ENCODE peak calls at places on chromosomes 2 and 18, in four cellular contexts. D is A549, Q is spleen, K is ovary. J is an unnamed sample.

GRCh38 chr2:126894082-126894481 is 4.6 kb upstream of the TEX51 start:
- DNase-seq in D (no peak), Q (peak), K (no peak), J (no peak)

GRCh38 chr2:203705184-203705583 is 1.3 kb upstream of the CD28 start:
- DNase-seq in D (no peak), Q (no peak), K (no peak), J (no peak)

GRCh38 chr2:239499989-239500914 is 99.4 kb upstream of the HDAC4 start:
- DNase-seq in D (no peak), Q (no peak), K (no peak), J (no peak)

GRCh38 chr2:238286551-238286950 is 1.9 kb downstream of the PER2 start:
- DNase-seq in D (peak), Q (peak), K (peak), J (peak)

GRCh38 chr18:31444142-31444541 is 3.4 kb upstream of the DSG3 start:
- DNase-seq in D (no peak), Q (no peak), K (no peak), J (no peak)

GRCh38 chr2:100752628-100753333 is 67.2 kb upstream of the NPAS2 start:
- DNase-seq in D (peak), Q (no peak), K (no peak), J (no peak)

GRCh38 chr2:128756372-128756730 is 437.7 kb upstream of the HS6ST1 start:
- DNase-seq in D (no peak), Q (no peak), K (no peak), J (no peak)

GRCh38 chr2:238425979-238426567 is 654 bp upstream of the ASB1 start:
- DNase-seq in D (peak), Q (peak), K (peak), J (no peak)

GRCh38 chr2:1234731-1235308 is 178.4 kb upstream of the TPO start:
- DNase-seq in D (no peak), Q (no peak), K (no peak), J (no peak)

GRCh38 chr2:220664272-220665107 is 907.6 kb downstream of the EPHA4 start:
- DNase-seq in D (no peak), Q (no peak), K (no peak), J (no peak)

GRCh38 chr2:23385748-23386421 is 906 bp downstream of the KLHL29 start:
- DNase-seq in D (peak), Q (no peak), K (peak), J (no peak)

GRCh38 chr2:54728669-54729120 is 5.2 kb downstream of the EML6 start:
- DNase-seq in D (peak), Q (no peak), K (no peak), J (no peak)

GRCh38 chr2:197189770-197190434 is 120.7 kb downstream of the ANKRD44 start:
- DNase-seq in D (no peak), Q (no peak), K (no peak), J (no peak)

GRCh38 chr2:179036353-179036905 is 13.5 kb downstream of the CCDC141 start:
- DNase-seq in D (no peak), Q (no peak), K (no peak), J (no peak)

GRCh38 chr2:186919272-186919671 is 70.3 kb upstream of the ZSWIM2 start:
- DNase-seq in D (peak), Q (no peak), K (no peak), J (no peak)

GRCh38 chr2:119179951-119180350 is 21.4 kb upstream of the C1QL2 start:
- DNase-seq in D (no peak), Q (no peak), K (no peak), J (no peak)

GRCh38 chr2:126792993-126793392 is 105.7 kb upstream of the TEX51 start:
- DNase-seq in D (no peak), Q (peak), K (no peak), J (no peak)

GRCh38 chr18:13834501-13835015 is 10.6 kb downstream of the MC5R start:
- DNase-seq in D (no peak), Q (no peak), K (no peak), J (no peak)

GRCh38 chr2:38438536-38439225 is 61.6 kb upstream of the ATL2 start:
- DNase-seq in D (no peak), Q (no peak), K (no peak), J (no peak)

GRCh38 chr18:76402026-76402990 is 92.7 kb downstream of the ZNF516 start:
- DNase-seq in D (no peak), Q (no peak), K (peak), J (no peak)

GRCh38 chr18:51561821-51562220 is 364.3 kb upstream of the MEX3C start:
- DNase-seq in D (peak), Q (no peak), K (no peak), J (no peak)

GRCh38 chr18:598053-598665 is 1.4 kb downstream of the CLUL1 start:
- DNase-seq in D (no peak), Q (no peak), K (no peak), J (no peak)

GRCh38 chr2:53568463-53568862 is 199.1 kb upstream of the CHAC2 start:
- DNase-seq in D (peak), Q (no peak), K (no peak), J (no peak)

GRCh38 chr2:163551974-163552373 is 183.8 kb downstream of the FIGN start:
- DNase-seq in D (no peak), Q (no peak), K (no peak), J (no peak)

GRCh38 chr18:75316826-75317225 is 106.2 kb downstream of the TSHZ1 start:
- DNase-seq in D (no peak), Q (no peak), K (no peak), J (no peak)

GRCh38 chr2:216341151-216341550 is 31.1 kb downstream of the MARCHF4 start:
- DNase-seq in D (no peak), Q (no peak), K (no peak), J (no peak)

GRCh38 chr2:168327328-168327727 is 79.9 kb upstream of the STK39 start:
- DNase-seq in D (no peak), Q (no peak), K (no peak), J (no peak)

GRCh38 chr18:48940854-48941531 is 9.8 kb downstream of the SMAD7 start:
- DNase-seq in D (no peak), Q (peak), K (peak), J (no peak)

GRCh38 chr2:58925676-58926081 is 684.6 kb upstream of the FANCL start:
- DNase-seq in D (no peak), Q (peak), K (no peak), J (no peak)

GRCh38 chr2:90207454-90208058 is 1516.1 kb downstream of the RPIA start:
- DNase-seq in D (peak), Q (no peak), K (no peak), J (no peak)
- H3K27ac ChIP-seq in D (no peak), Q (no peak), K (no peak), J (no peak)

GRCh38 chr18:3914833-3915598 is 465.0 kb downstream of the TGIF1 start:
- DNase-seq in D (no peak), Q (no peak), K (no peak), J (no peak)
- TF ChIP-seq POLR2A in D (no peak), Q (no peak), K (no peak), J (no peak)

GRCh38 chr2:219510512-219511135 is 3.7 kb upstream of the ASIC4 start:
- DNase-seq in D (no peak), Q (no peak), K (no peak), J (no peak)
- H3K27ac ChIP-seq in D (peak), Q (no peak), K (no peak), J (no peak)

GRCh38 chr2:64609229-64609994 is 44.3 kb downstream of the SERTAD2 start:
- DNase-seq in D (peak), Q (peak), K (peak), J (no peak)
- TF ChIP-seq POLR2A in D (peak), Q (no peak), K (no peak), J (no peak)

GRCh38 chr2:44184106-44184505 is 15.4 kb downstream of the PPM1B start:
- DNase-seq in D (no peak), Q (no peak), K (no peak), J (no peak)

GRCh38 chr2:44186800-44187199 is 18.1 kb downstream of the PPM1B start:
- DNase-seq in D (no peak), Q (no peak), K (no peak), J (no peak)

GRCh38 chr2:44178950-44179349 is 10.3 kb downstream of the PPM1B start:
- DNase-seq in D (no peak), Q (no peak), K (no peak), J (no peak)

GRCh38 chr2:44181648-44182047 is 13.0 kb downstream of the PPM1B start:
- DNase-seq in D (no peak), Q (no peak), K (no peak), J (no peak)
- H3K27ac ChIP-seq in D (no peak), Q (no peak), K (no peak), J (no peak)

DNA sequence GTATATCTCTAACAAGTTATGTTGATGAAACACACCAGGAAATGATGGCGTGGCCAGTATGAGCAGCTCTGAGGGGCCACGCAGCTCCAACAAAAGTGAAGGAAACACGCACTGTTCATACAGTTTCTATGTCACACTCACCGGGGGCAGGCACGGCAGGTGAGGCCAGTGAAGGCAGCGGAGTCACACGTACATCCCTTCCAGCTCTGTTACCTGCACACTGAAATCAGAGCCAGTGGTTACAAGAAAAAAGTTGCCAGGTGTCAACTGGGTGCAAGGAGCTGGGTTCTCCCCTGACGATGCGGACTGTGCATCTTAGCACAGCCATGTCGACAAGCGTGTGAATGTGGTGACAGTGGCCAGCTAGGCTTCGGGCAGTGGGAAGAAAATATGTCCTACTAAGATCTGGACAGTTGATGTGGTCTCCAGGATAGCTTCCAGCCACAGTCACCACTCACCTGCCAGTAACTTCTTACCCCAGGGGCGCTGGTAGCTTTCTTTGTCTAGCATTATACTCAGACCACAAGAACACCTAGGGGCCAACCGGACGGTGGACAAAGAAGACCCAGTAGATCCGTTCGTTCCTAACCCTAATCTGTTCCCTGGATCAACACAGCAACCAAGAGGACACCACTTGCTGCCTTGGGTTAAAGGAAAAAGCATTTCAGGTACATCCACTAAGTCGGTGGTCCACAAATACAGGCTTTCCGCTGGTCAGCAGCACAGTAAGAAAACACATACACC is 10.1 kb downstream of the HJURP start:
- DNase-seq in D (no peak), Q (peak), K (no peak), J (no peak)
- TF ChIP-seq POLR2A in D (no peak), Q (no peak), K (no peak), J (no peak)

GRCh38 chr2:10507106-10507505 is 59.0 kb upstream of the ODC1 start:
- DNase-seq in D (no peak), Q (peak), K (no peak), J (peak)

GRCh38 chr2:10504370-10504993 is 56.4 kb upstream of the ODC1 start:
- DNase-seq in D (no peak), Q (peak), K (no peak), J (peak)

GRCh38 chr2:10502803-10503107 is 54.6 kb upstream of the ODC1 start:
- DNase-seq in D (no peak), Q (no peak), K (no peak), J (no peak)

GRCh38 chr2:10508038-10508437 is 59.9 kb upstream of the ODC1 start:
- DNase-seq in D (no peak), Q (no peak), K (no peak), J (no peak)

GRCh38 chr2:10504994-10505820 is 57.1 kb upstream of the ODC1 start:
- DNase-seq in D (no peak), Q (peak), K (no peak), J (peak)
- H3K27ac ChIP-seq in D (no peak), Q (no peak), K (no peak), J (no peak)

GRCh38 chr18:24397694-24398365 is at the start of gene OSBPL1A:
- DNase-seq in D (peak), Q (peak), K (peak), J (peak)
- TF ChIP-seq POLR2A in D (peak), Q (no peak), K (no peak), J (peak)

J was measured in breast epithelium.